ENCODE peak calls at places on chromosomes 1 and 21, in four cellular contexts. S, Z, K and B are unnamed samples.

GRCh38 chr21:35239811-35240219 is 190.7 kb upstream of the RUNX1 start:
- DNase-seq in K (peak; percentile 6), S (no peak), Z (no peak), B (no peak)

GRCh38 chr1:86648255-86648654 is 56.1 kb upstream of the SH3GLB1 start:
- DNase-seq in K (peak; percentile 79), S (no peak), Z (no peak), B (peak; percentile 70)

GRCh38 chr21:44027607-44028286 is 15.6 kb downstream of the TRAPPC10 start:
- DNase-seq in Z (no peak), S (no peak), K (no peak), B (no peak)

GRCh38 chr1:93813076-93813475 is 65.9 kb downstream of the DNTTIP2 start:
- DNase-seq in S (no peak), Z (no peak), K (no peak), B (no peak)

GRCh38 chr1:204740354-204740753 is 54.8 kb upstream of the LRRN2 start:
- DNase-seq in K (no peak), S (no peak), Z (no peak), B (no peak)

GRCh38 chr1:226309398-226310122 is 596 bp upstream of the LIN9 start:
- DNase-seq in S (no peak), Z (peak; percentile 62), K (no peak), B (no peak)

GRCh38 chr1:23178414-23178813 is 9.8 kb upstream of the LUZP1 start:
- DNase-seq in Z (peak; percentile 65), S (no peak), K (peak; percentile 30), B (no peak)

GRCh38 chr1:85042413-85042812 is 5.9 kb downstream of the MCOLN3 start:
- DNase-seq in Z (no peak), K (no peak), S (no peak), B (no peak)

GRCh38 chr1:29237906-29238600 is 1.7 kb downstream of the PTPRU start:
- DNase-seq in Z (no peak), S (no peak), K (peak; percentile 5), B (no peak)

GRCh38 chr1:59976194-59977074 is 49.9 kb upstream of the CYP2J2 start:
- DNase-seq in Z (peak; percentile 57), S (no peak), K (peak; percentile 63), B (no peak)

GRCh38 chr21:17780539-17780938 is 38.6 kb downstream of the C21orf91 start:
- DNase-seq in S (no peak), Z (no peak), K (peak; percentile 13), B (no peak)

GRCh38 chr21:17783003-17783402 is 36.2 kb downstream of the C21orf91 start:
- DNase-seq in Z (no peak), S (no peak), K (no peak), B (no peak)

GRCh38 chr21:17781524-17781923 is 37.6 kb downstream of the C21orf91 start:
- DNase-seq in K (no peak), Z (no peak), S (no peak), B (no peak)

GRCh38 chr21:17783816-17784598 is 35.1 kb downstream of the C21orf91 start:
- DNase-seq in Z (no peak), K (no peak), S (no peak), B (no peak)

DNA sequence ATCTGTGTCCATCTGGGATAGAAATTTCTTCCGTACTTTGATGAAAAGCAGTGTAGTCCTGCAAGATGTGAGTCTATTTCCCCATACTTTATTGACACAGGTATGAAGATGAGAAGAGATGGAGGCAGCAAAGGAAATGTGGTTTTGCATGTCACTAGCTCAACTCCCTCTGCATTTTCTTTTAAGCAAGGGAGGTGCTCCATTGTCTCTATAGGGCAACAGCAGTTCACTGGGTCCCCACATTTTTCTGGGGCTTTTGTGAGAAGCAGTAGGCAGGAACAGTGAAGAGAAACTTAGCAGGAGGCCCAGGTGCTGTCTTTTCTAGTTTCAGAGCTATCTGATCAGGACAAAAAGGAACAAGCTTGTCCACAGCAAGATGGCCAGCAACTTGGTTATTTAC is 37.1 kb downstream of the C21orf91 start:
- DNase-seq in S (no peak), Z (no peak), K (no peak), B (no peak)
- TF ChIP-seq POLR2AphosphoS5 in S (no peak), Z (no peak), K (no peak), B (no peak)

GRCh38 chr1:231209531-231209930 is 31.5 kb upstream of the GNPAT start:
- DNase-seq in Z (no peak), S (no peak), K (no peak), B (no peak)

GRCh38 chr1:231210126-231210525 is 30.9 kb upstream of the GNPAT start:
- DNase-seq in S (no peak), K (no peak), Z (no peak), B (no peak)

GRCh38 chr1:231208980-231209379 is 32.0 kb upstream of the GNPAT start:
- DNase-seq in S (no peak), K (no peak), Z (no peak), B (no peak)

GRCh38 chr1:231213831-231214573 is 27.0 kb upstream of the GNPAT start:
- DNase-seq in Z (no peak), S (no peak), K (no peak), B (no peak)

DNA sequence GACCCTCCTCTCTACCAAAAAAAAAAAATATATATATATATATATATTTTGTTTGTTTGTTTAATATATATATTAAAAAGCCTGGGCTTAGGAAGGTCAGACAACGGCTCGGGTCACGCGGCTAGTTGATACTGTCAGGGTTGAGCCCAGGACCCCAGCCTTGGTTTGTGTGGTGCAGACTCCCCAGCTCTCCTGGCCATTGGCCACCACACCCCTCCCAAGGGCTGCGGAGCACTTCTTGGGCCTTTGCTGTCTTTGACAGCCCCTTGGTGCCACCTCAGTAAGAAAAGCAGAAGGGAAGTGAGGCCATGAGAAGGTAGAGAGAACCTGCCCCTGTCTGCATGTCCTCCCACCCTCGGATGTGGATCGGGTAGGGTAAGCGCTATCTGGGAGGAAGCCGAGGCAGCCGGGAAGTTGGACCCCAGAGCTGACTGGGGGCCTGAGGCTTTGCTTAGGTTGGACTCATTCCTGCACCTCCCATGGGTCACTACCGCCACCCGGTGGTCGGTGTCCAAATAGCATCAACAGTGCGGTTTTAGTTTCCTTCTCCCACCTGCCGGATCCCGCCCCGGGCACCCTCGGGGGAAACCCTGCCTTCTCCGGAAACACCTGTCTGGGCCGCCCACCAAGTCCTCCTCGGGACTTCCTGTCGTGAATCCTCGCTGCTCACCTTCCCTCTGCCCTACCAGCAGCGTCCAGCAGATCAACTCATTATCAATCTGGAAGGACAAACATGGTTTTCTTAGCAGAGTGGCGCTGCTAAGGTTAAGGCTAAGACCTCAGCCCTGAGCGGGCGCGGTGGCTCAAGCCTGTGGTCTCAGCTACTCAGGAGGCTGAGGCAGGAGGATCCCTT is 29.8 kb upstream of the GNPAT start:
- DNase-seq in K (peak; percentile 76), Z (peak; percentile 92), S (peak; percentile 81), B (peak; percentile 59)
- TF ChIP-seq POLR2AphosphoS5 in K (peak; percentile 18), Z (no peak), S (no peak), B (no peak)

DNA sequence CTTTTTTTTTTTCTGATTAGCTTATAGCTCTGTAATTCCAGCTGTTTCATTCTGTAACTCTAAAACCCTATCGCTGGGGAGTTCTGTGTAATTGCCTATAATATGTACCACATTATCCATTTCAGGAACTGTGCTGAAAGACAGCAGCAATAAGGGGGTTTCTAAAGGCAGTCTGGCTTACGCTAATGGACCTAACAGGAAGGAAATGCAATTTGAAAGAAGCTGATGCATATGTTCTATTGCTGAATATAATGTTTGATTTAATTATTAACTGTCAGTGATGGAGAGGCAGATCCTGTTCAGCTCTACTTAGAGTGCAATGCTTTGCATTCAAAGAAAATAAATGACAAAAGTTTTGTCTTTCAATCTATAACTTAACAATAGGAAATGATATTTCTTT is 209.4 kb upstream of the SNX7 start:
- DNase-seq in Z (no peak), K (no peak), S (no peak), B (no peak)
- TF ChIP-seq POLR2AphosphoS5 in Z (no peak), K (no peak), S (no peak), B (no peak)

GRCh38 chr1:96329121-96329520 is 392.5 kb upstream of the PTBP2 start:
- DNase-seq in S (no peak), K (peak; percentile 7), Z (no peak), B (no peak)
- TF ChIP-seq POLR2AphosphoS5 in S (no peak), K (no peak), Z (no peak), B (no peak)

GRCh38 chr1:46334030-46334384 is 6.6 kb upstream of the NSUN4 start:
- DNase-seq in Z (no peak), K (no peak), S (no peak), B (no peak)

DNA sequence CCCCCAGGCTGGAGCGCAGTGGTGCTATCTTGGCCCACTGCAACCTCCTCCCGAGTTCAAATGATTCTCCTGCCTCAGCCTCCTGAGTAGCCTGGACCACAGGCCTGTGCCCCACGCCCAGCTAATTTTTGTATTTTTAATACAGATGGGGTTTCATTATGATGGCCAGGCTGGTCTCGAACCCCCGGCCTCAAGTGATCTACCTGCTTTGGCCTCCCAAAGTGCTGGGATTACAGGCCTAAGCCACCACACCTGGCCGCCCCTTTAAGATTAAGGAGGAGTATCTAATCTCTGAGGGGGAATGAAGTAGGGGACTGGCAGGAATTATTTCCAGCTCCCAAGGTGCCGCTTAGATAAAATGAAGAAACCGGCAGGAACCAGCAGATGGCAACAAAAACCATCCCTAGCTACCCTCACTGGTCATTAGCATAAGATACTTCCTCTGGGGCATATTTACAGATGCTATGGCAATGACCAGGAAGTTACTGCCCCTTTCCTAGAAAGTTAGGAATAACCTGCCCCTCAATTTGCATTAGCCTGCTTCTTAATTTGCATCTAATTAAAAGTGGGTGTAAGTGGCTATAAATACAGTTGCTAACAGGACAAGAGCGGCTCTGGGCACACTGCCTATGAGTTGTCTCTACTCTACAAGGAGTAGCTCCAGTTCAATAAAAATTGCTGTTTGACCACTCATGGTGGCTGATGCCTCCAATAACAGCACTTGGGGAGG is 7.1 kb upstream of the NSUN4 start:
- DNase-seq in S (peak; percentile 34), K (peak; percentile 21), Z (peak; percentile 77), B (no peak)
- TF ChIP-seq POLR2AphosphoS5 in S (no peak), K (no peak), Z (no peak), B (no peak)

GRCh38 chr1:118100686-118101300 is 84.2 kb downstream of the SPAG17 start:
- DNase-seq in Z (no peak), K (no peak), S (no peak), B (no peak)
- TF ChIP-seq POLR2AphosphoS5 in Z (no peak), K (no peak), S (no peak), B (no peak)

DNA sequence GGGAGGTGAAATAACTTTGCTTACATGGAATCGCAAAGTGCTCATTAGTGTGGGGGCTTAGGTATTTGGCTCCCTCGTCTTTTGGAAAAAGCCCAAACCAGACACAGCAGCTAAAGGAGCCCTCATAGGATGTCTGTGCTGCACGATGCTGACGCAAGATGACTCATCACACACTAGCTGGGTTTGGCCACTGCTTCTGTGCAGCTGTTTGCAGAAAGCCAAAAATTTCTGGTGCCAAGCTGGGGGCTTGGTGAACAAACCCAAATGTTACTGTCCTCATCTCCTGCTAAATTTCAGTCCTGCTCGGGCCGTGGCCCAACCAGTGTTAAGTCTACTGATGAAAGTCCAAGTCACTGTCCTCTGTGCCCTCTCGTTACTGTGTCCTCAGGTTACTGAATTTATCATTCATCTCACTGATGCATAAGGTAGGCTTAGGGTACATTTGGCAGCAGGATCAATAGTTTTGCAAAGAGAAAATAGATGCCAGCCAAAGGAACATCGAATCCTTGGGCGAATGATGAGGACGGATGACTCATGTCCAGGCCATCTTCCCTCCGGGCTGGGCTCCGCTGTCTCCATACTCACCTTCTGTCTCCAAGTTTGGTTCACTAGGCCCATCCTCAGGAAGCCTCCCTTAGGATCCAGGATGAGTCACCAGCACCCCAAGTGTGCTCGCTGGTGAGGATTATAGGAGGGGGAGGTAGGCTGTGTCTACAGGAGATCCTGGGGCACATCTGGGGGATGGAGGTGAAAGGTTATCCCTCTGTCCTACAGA is 177.7 kb downstream of the ADSS2 start:
- DNase-seq in Z (peak; percentile 81), K (no peak), S (no peak), B (no peak)
- TF ChIP-seq POLR2AphosphoS5 in Z (no peak), K (peak; percentile 29), S (no peak), B (no peak)